ENCODE peak calls at places on chromosome 2, in four cellular contexts. G is spleen, W is WERI-Rb-1, J is fibroblast of mammary gland. O is an unnamed sample.

GRCh38 chr2:217884985-217885384 is 117.8 kb downstream of the TNS1 start:
- DNase-seq in J (no peak), G (peak), W (no peak), O (no peak)

GRCh38 chr2:29759342-29759741 is 162.0 kb downstream of the ALK start:
- DNase-seq in W (no peak), J (no peak), G (no peak), O (no peak)

GRCh38 chr2:191114403-191114886 is 36.3 kb downstream of the STAT4 start:
- DNase-seq in J (peak), G (no peak), W (no peak), O (peak)

GRCh38 chr2:203446071-203446481 is 89.0 kb downstream of the RAPH1 start:
- DNase-seq in J (peak), W (no peak), G (no peak), O (peak)

GRCh38 chr2:25397777-25398176 is 56.1 kb upstream of the DNMT3A start:
- DNase-seq in G (no peak), W (peak), J (no peak), O (no peak)

GRCh38 chr2:95354925-95355324 is 47.6 kb upstream of the FAHD2A start:
- DNase-seq in J (no peak), W (no peak), G (peak), O (no peak)

GRCh38 chr2:169360984-169361705 is 1.2 kb downstream of the LRP2 start:
- DNase-seq in J (no peak), W (peak), G (no peak), O (no peak)

GRCh38 chr2:180366481-180366880 is 359.4 kb upstream of the CWC22 start:
- DNase-seq in J (no peak), G (no peak), W (no peak), O (no peak)

GRCh38 chr2:143083636-143084035 is 45.6 kb upstream of the ARHGAP15 start:
- DNase-seq in J (peak), G (no peak), W (no peak), O (peak)

GRCh38 chr2:241762321-241762932 is 14.2 kb upstream of the GAL3ST2 start:
- DNase-seq in G (peak), W (peak), J (no peak), O (peak)

GRCh38 chr2:149487189-149487588 is 100.4 kb downstream of the MMADHC start:
- DNase-seq in W (no peak), G (no peak), J (no peak), O (no peak)
- TF ChIP-seq CTCF in W (no peak), G (no peak), J (peak), O (no peak)

DNA sequence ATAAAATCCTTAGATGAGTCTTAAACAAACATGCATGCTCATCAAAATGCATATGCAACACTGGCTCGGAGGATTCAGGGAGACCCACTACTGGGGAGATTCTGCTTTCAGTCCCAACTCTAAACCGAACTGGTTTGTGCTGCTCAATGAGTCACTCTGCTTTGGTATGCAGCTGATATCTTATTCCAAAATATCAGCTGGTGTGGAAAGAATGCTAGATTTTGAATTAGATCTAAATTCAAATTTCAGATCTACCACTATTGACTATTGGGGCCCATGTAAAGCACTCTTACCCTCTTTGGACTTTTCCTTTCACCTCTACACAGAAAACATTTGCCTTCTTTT is 39.2 kb upstream of the TTN start:
- DNase-seq in J (no peak), G (no peak), W (no peak), O (no peak)
- H3K4me3 ChIP-seq in J (no peak), G (no peak), W (no peak), O (no peak)

GRCh38 chr2:37026050-37026449 is 58.1 kb downstream of the HEATR5B start:
- DNase-seq in J (peak), W (peak), G (no peak), O (peak)
- TF ChIP-seq CTCF in J (peak), W (peak), G (no peak), O (no peak)

GRCh38 chr2:215579809-215580208 is 143.9 kb upstream of the FN1 start:
- DNase-seq in J (peak), W (no peak), G (no peak), O (peak)
- H3K4me3 ChIP-seq in J (no peak), W (no peak), G (no peak), O (no peak)

O was measured in epithelial cell of esophagus.